ENCODE peak calls at places on chromosome 19, in four cellular contexts. N, F, E and U are unnamed samples.

GRCh38 chr19:34838248-34838647 is 65.2 kb upstream of the ZNF599 start:
- DNase-seq in N (no peak), F (no peak), E (peak; percentile 44), U (no peak)

GRCh38 chr19:28710278-28710677 is 502.7 kb downstream of the UQCRFS1 start:
- DNase-seq in N (peak; percentile 79), F (peak; percentile 62), E (peak; percentile 79), U (peak; percentile 47)

GRCh38 chr19:43818500-43818899 is 8.6 kb upstream of the ZNF283 start:
- DNase-seq in N (no peak), F (no peak), E (no peak), U (no peak)

GRCh38 chr19:32817252-32817912 is 52.2 kb downstream of the SLC7A9 start:
- DNase-seq in N (no peak), F (no peak), E (no peak), U (no peak)

GRCh38 chr19:33402421-33403220 is 29.1 kb downstream of the CEBPG start:
- DNase-seq in N (no peak), F (no peak), E (no peak), U (no peak)

GRCh38 chr19:18696023-18696422 is 12.5 kb downstream of the CRTC1 start:
- DNase-seq in N (no peak), F (no peak), E (no peak), U (no peak)

GRCh38 chr19:13195678-13196077 is 45.5 kb downstream of the IER2 start:
- DNase-seq in N (peak; percentile 60), F (no peak), E (peak; percentile 91), U (no peak)

GRCh38 chr19:5624154-5624663 is 1.3 kb downstream of the SAFB start:
- DNase-seq in N (peak; percentile 37), F (peak; percentile 43), E (peak; percentile 52), U (no peak)

GRCh38 chr19:47389150-47389556 is 30.2 kb downstream of the MEIS3 start:
- DNase-seq in N (no peak), F (no peak), E (no peak), U (no peak)

GRCh38 chr19:57633832-57634131 is 814 bp downstream of the ZNF211 start:
- DNase-seq in N (no peak), F (no peak), E (peak; percentile 37), U (no peak)

GRCh38 chr19:51507209-51507608 is 5.6 kb upstream of the SIGLEC12 start:
- DNase-seq in N (no peak), F (no peak), E (no peak), U (no peak)

GRCh38 chr19:43765109-43765876 is 10.5 kb upstream of the SMG9 start:
- DNase-seq in N (peak; percentile 79), F (peak; percentile 99), E (no peak), U (no peak)

GRCh38 chr19:6501740-6502648 is at the start of gene TUBB4A:
- DNase-seq in N (no peak), F (no peak), E (peak; percentile 62), U (no peak)

GRCh38 chr19:29560313-29561075 is 34.7 kb downstream of the VSTM2B start:
- DNase-seq in N (no peak), F (no peak), E (no peak), U (no peak)

GRCh38 chr19:18023596-18024212 is 15.7 kb downstream of the ARRDC2 start:
- DNase-seq in N (no peak), F (no peak), E (no peak), U (peak; percentile 75)

GRCh38 chr19:6125571-6125989 is 9.9 kb upstream of the ACSBG2 start:
- DNase-seq in N (peak; percentile 81), F (peak; percentile 65), E (peak; percentile 90), U (no peak)

GRCh38 chr19:50465986-50466771 is 10.1 kb upstream of the EMC10 start:
- DNase-seq in N (no peak), F (peak; percentile 4), E (peak; percentile 88), U (no peak)

GRCh38 chr19:47471733-47472457 is at the start of gene SLC8A2:
- DNase-seq in N (peak; percentile 61), F (peak; percentile 84), E (peak; percentile 95), U (peak; percentile 35)

GRCh38 chr19:29395712-29396414 is 129.9 kb upstream of the VSTM2B start:
- DNase-seq in N (no peak), F (no peak), E (no peak), U (no peak)

GRCh38 chr19:52734340-52734892 is 428 bp downstream of the ZNF611 start:
- DNase-seq in N (no peak), F (peak; percentile 22), E (peak; percentile 39), U (no peak)

GRCh38 chr19:30556230-30556711 is 184.1 kb downstream of the ZNF536 start:
- DNase-seq in N (no peak), F (no peak), E (peak; percentile 55), U (no peak)

GRCh38 chr19:13212759-13213330 is 62.6 kb downstream of the IER2 start:
- DNase-seq in N (peak; percentile 43), F (peak; percentile 28), E (peak; percentile 91), U (no peak)

GRCh38 chr19:34350161-34350561 is 14.8 kb upstream of the GPI start:
- DNase-seq in N (no peak), F (peak; percentile 38), E (no peak), U (no peak)

GRCh38 chr19:782195-783043 is 14.8 kb upstream of the PTBP1 start:
- DNase-seq in N (no peak), F (peak; percentile 75), E (peak; percentile 94), U (no peak)

GRCh38 chr19:53813996-53814395 is 10.1 kb downstream of the NLRP12 start:
- DNase-seq in N (no peak), F (peak; percentile 56), E (no peak), U (no peak)

GRCh38 chr19:5131866-5132561 is 163.1 kb downstream of the KDM4B start:
- DNase-seq in N (no peak), F (peak; percentile 19), E (no peak), U (no peak)

GRCh38 chr19:3821857-3822364 is 35.7 kb upstream of the MATK start:
- DNase-seq in N (peak; percentile 66), F (no peak), E (peak; percentile 86), U (no peak)

GRCh38 chr19:45497791-45498190 is 452 bp upstream of the PPM1N start:
- DNase-seq in N (no peak), F (no peak), E (peak; percentile 82), U (no peak)

GRCh38 chr19:10503002-10503789 is at the start of gene KEAP1:
- DNase-seq in N (peak; percentile 52), F (peak; percentile 42), E (peak; percentile 75), U (no peak)
- TF ChIP-seq EZH2 in N (no peak), F (no peak), E (no peak), U (no peak)

GRCh38 chr19:16374436-16374835 is 49.8 kb downstream of the KLF2 start:
- DNase-seq in N (no peak), F (no peak), E (no peak), U (no peak)
- H3K27ac ChIP-seq in N (no peak overlapping the region), F (peak overlapping the region; percentile 40), E (no peak overlapping the region), U (no peak overlapping the region)

DNA sequence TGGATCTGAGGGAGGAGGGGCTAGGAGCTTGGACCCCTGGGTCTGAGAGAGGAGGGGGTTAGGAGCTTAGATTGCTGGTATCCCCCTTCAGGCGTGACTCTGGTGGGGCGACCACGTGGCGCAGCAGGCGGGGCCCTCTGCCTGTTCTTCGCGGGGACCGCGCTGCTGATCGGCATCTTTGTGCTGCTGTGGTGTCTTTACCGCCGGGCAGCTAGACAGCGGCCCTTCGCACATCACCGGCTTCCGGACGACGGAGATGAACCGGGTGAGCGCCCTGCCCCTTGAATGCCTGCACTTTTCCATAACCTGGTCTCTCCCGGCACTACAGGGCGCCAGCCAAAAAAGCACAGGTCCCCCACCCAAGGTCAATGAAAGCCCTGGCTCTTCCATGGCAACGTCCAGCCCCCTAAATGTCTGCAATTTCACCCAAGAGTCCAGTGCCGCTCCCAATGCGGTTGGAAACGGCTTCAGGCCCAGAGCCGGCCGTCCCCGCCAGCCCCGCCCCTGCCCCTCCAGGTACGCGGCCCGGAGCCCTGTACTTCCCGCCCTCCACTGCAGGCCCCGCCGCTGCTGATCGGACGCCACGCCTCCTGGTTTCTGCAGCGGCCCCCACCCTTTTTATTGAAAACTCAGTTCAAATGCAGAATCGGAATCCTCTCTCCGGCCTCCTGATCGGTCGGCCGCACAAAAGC is 2.8 kb downstream of the GFY start:
- DNase-seq in N (no peak), F (no peak), E (peak; percentile 88), U (no peak)
- TF ChIP-seq EZH2 in N (peak; percentile 33), F (peak; percentile 96), E (no peak), U (no peak)

GRCh38 chr19:38583985-38584305 is 33.8 kb downstream of the MAP4K1 start:
- DNase-seq in N (no peak), F (no peak), E (no peak), U (no peak)
- H3K27ac ChIP-seq in N (peak overlapping the region; percentile 22), F (no peak overlapping the region), E (no peak overlapping the region), U (no peak overlapping the region)